ENCODE peak calls at places on chromosomes 7 and 10, in five cellular contexts. P is NCI-H2081, V is BJ, L is NCI-H1092, F is activated T-cell treated with anti-CD3 and anti-CD28 coated beads for 1 hour. X is an unnamed sample.

GRCh38 chr10:23912884-23913401 is 296.0 kb upstream of the KIAA1217 start:
- DNase-seq in L (no peak), P (no peak), F (no peak), V (no peak), X (no peak)

GRCh38 chr10:11516419-11516721 is 95.1 kb downstream of the USP6NL start:
- DNase-seq in P (no peak), L (no peak), V (no peak), F (no peak), X (no peak)

GRCh38 chr7:55770778-55771177 is 91.8 kb downstream of the SEPTIN14 start:
- DNase-seq in P (no peak), V (no peak), L (no peak), F (no peak), X (no peak)

GRCh38 chr10:80265740-80266512 is 23.5 kb downstream of the MAT1A start:
- DNase-seq in P (no peak), F (no peak), L (no peak), V (no peak), X (no peak)

GRCh38 chr7:96933067-96933645 is 72.2 kb upstream of the DLX6 start:
- DNase-seq in V (no peak), L (no peak), P (no peak), F (no peak), X (no peak)

GRCh38 chr7:47783456-47784240 is 164.6 kb downstream of the PKD1L1 start:
- DNase-seq in V (peak; percentile 96), P (no peak), F (no peak), L (no peak), X (no peak)

GRCh38 chr10:103193820-103194529 is 903 bp upstream of the NT5C2 start:
- DNase-seq in F (no peak), L (no peak), V (no peak), P (no peak), X (peak; percentile 18)

GRCh38 chr7:150356265-150356897 is 12.2 kb upstream of the REPIN1 start:
- DNase-seq in L (peak; percentile 33), V (no peak), P (peak; percentile 55), F (no peak), X (no peak)

GRCh38 chr7:156929789-156930539 is 19.5 kb upstream of the NOM1 start:
- DNase-seq in F (no peak), P (no peak), V (no peak), L (no peak), X (no peak)

GRCh38 chr7:100673942-100674431 is 447 bp downstream of the GNB2 start:
- DNase-seq in L (peak; percentile 57), V (no peak), F (peak; percentile 35), P (peak; percentile 76), X (no peak)

GRCh38 chr10:125062244-125063208 is 97.8 kb downstream of the CTBP2 start:
- DNase-seq in L (no peak), V (no peak), P (no peak), F (no peak), X (no peak)

GRCh38 chr10:121860810-121861209 is 67.0 kb downstream of the ATE1 start:
- DNase-seq in F (no peak), V (no peak), L (peak; percentile 23), P (peak; percentile 41), X (no peak)

GRCh38 chr10:132395704-132396494 is 1.1 kb upstream of the PWWP2B start:
- DNase-seq in V (no peak), F (no peak), L (no peak), P (no peak), X (peak; percentile 81)

GRCh38 chr7:40586197-40586596 is 451.4 kb downstream of the SUGCT start:
- DNase-seq in V (no peak), L (no peak), P (no peak), F (no peak), X (no peak)

GRCh38 chr7:23276381-23276780 is 22.8 kb upstream of the MALSU1 start:
- DNase-seq in V (no peak), L (no peak), F (no peak), P (peak; percentile 19), X (no peak)

GRCh38 chr7:95929710-95930295 is 157.4 kb downstream of the DYNC1I1 start:
- DNase-seq in F (no peak), V (no peak), P (no peak), L (no peak), X (no peak)

GRCh38 chr7:147678943-147679342 is 911.6 kb upstream of the C7orf33 start:
- DNase-seq in P (no peak), V (no peak), F (no peak), L (no peak), X (no peak)

GRCh38 chr10:102726274-102726673 is 11.8 kb downstream of the SFXN2 start:
- DNase-seq in L (no peak), F (no peak), V (no peak), P (no peak), X (no peak)

GRCh38 chr10:43417950-43418768 is 9.2 kb upstream of the HNRNPF start:
- DNase-seq in L (no peak), F (no peak), P (no peak), V (no peak), X (no peak)

GRCh38 chr7:45416846-45417245 is 157.3 kb upstream of the ADCY1 start:
- DNase-seq in V (no peak), P (no peak), F (no peak), L (no peak), X (no peak)

GRCh38 chr7:121605297-121605640 is 209.2 kb upstream of the FAM3C start:
- DNase-seq in P (peak; percentile 40), F (no peak), V (no peak), L (no peak), X (no peak)

GRCh38 chr10:47370015-47370767 is 13.9 kb downstream of the ZNF488 start:
- DNase-seq in F (no peak), P (no peak), L (no peak), V (no peak), X (no peak)

GRCh38 chr7:52592698-52593097 is 442.7 kb upstream of the POM121L12 start:
- DNase-seq in P (no peak), L (no peak), V (no peak), F (no peak), X (no peak)

GRCh38 chr7:48109848-48110663 is 21.0 kb downstream of the UPP1 start:
- DNase-seq in V (no peak), F (peak; percentile 91), L (peak; percentile 49), P (peak; percentile 68), X (peak; percentile 92)

GRCh38 chr10:69225681-69226080 is 5.5 kb downstream of the HKDC1 start:
- DNase-seq in P (no peak), F (no peak), V (no peak), L (no peak), X (no peak)

GRCh38 chr10:78362406-78363022 is 328.9 kb downstream of the RPS24 start:
- DNase-seq in V (no peak), F (no peak), L (no peak), P (no peak), X (no peak)

GRCh38 chr7:159149488-159149887 is 4.8 kb upstream of the VIPR2 start:
- DNase-seq in V (no peak), L (no peak), F (no peak), P (no peak), X (no peak)